ENCODE peak calls at places on chromosomes 1 and 21, in eight cellular contexts. One of them, this sample, is unnamed.

GRCh38 chr1:107551491-107551890 is 410.7 kb downstream of the NTNG1 start:
- DNase-seq in H1: no peak
- DNase-seq in endothelial cell of umbilical vein: no peak
- DNase-seq in GM12878: no peak
- DNase-seq in SK-N-SH: no peak
- DNase-seq in HCT116: no peak
- DNase-seq in HepG2: no peak
- DNase-seq in K562: no peak
- DNase-seq in this sample: no peak

GRCh38 chr1:33650708-33651107 is 178.3 kb downstream of the ZSCAN20 start:
- DNase-seq in GM12878: no peak
- DNase-seq in SK-N-SH: no peak
- DNase-seq in H1: no peak
- DNase-seq in HepG2: no peak
- DNase-seq in HCT116: no peak
- DNase-seq in K562: no peak
- DNase-seq in endothelial cell of umbilical vein: no peak
- DNase-seq in this sample: no peak

GRCh38 chr1:62227496-62227895 is 32.8 kb downstream of the L1TD1 start:
- DNase-seq in HCT116: no peak
- DNase-seq in HepG2: no peak
- DNase-seq in endothelial cell of umbilical vein: no peak
- DNase-seq in K562: no peak
- DNase-seq in SK-N-SH: no peak
- DNase-seq in H1: no peak
- DNase-seq in GM12878: no peak
- DNase-seq in this sample: no peak

GRCh38 chr1:222390181-222390580 is 157.7 kb downstream of the HHIPL2 start:
- DNase-seq in K562: no peak
- DNase-seq in HepG2: no peak
- DNase-seq in endothelial cell of umbilical vein: no peak
- DNase-seq in H1: no peak
- DNase-seq in GM12878: no peak
- DNase-seq in SK-N-SH: no peak
- DNase-seq in HCT116: no peak
- DNase-seq in this sample: no peak

GRCh38 chr1:205492201-205492667 is 12.2 kb upstream of the CDK18 start:
- DNase-seq in H1: no peak
- DNase-seq in SK-N-SH: no peak
- DNase-seq in HCT116: no peak
- DNase-seq in K562: no peak
- DNase-seq in endothelial cell of umbilical vein: no peak
- DNase-seq in HepG2: peak
- DNase-seq in GM12878: no peak
- DNase-seq in this sample: no peak

GRCh38 chr21:45517249-45518065 is 24.8 kb downstream of the SLC19A1 start:
- DNase-seq in GM12878: peak
- DNase-seq in HepG2: no peak
- DNase-seq in SK-N-SH: no peak
- DNase-seq in H1: no peak
- DNase-seq in HCT116: no peak
- DNase-seq in endothelial cell of umbilical vein: peak
- DNase-seq in K562: peak
- DNase-seq in this sample: no peak

GRCh38 chr1:218772575-218772974 is 401.1 kb upstream of the LYPLAL1 start:
- DNase-seq in endothelial cell of umbilical vein: no peak
- DNase-seq in H1: no peak
- DNase-seq in K562: no peak
- DNase-seq in SK-N-SH: no peak
- DNase-seq in HepG2: no peak
- DNase-seq in HCT116: no peak
- DNase-seq in GM12878: no peak
- DNase-seq in this sample: no peak

GRCh38 chr1:114756949-114757454 is 782 bp downstream of the CSDE1 start:
- DNase-seq in HepG2: peak
- DNase-seq in H1: no peak
- DNase-seq in SK-N-SH: peak
- DNase-seq in endothelial cell of umbilical vein: no peak
- DNase-seq in K562: no peak
- DNase-seq in HCT116: no peak
- DNase-seq in GM12878: no peak
- DNase-seq in this sample: no peak

GRCh38 chr1:174366946-174367345 is 80.8 kb upstream of the GPR52 start:
- DNase-seq in endothelial cell of umbilical vein: no peak
- DNase-seq in GM12878: no peak
- DNase-seq in HepG2: no peak
- DNase-seq in H1: no peak
- DNase-seq in SK-N-SH: no peak
- DNase-seq in HCT116: no peak
- DNase-seq in K562: no peak
- DNase-seq in this sample: no peak

GRCh38 chr1:59128239-59128736 is 168.6 kb upstream of the FGGY start:
- DNase-seq in HCT116: no peak
- DNase-seq in GM12878: no peak
- DNase-seq in SK-N-SH: no peak
- DNase-seq in HepG2: no peak
- DNase-seq in H1: no peak
- DNase-seq in K562: no peak
- DNase-seq in endothelial cell of umbilical vein: peak
- DNase-seq in this sample: no peak

GRCh38 chr1:78490861-78491310 is at the start of gene PTGFR:
- DNase-seq in endothelial cell of umbilical vein: peak
- DNase-seq in HCT116: no peak
- DNase-seq in H1: peak
- DNase-seq in GM12878: no peak
- DNase-seq in HepG2: no peak
- DNase-seq in SK-N-SH: peak
- DNase-seq in K562: no peak
- DNase-seq in this sample: no peak

GRCh38 chr1:27961646-27962221 is 2.0 kb downstream of the XKR8 start:
- DNase-seq in HCT116: no peak
- DNase-seq in endothelial cell of umbilical vein: no peak
- DNase-seq in H1: no peak
- DNase-seq in GM12878: no peak
- DNase-seq in SK-N-SH: no peak
- DNase-seq in HepG2: no peak
- DNase-seq in K562: no peak
- DNase-seq in this sample: no peak

GRCh38 chr1:34792868-34793727 is at the start of gene GJA4:
- DNase-seq in GM12878: no peak
- DNase-seq in HCT116: no peak
- DNase-seq in HepG2: no peak
- DNase-seq in H1: no peak
- DNase-seq in SK-N-SH: peak
- DNase-seq in K562: peak
- DNase-seq in endothelial cell of umbilical vein: peak
- DNase-seq in this sample: no peak

GRCh38 chr21:34274001-34274400 is 89.8 kb upstream of the KCNE2 start:
- DNase-seq in SK-N-SH: no peak
- DNase-seq in GM12878: no peak
- DNase-seq in HepG2: no peak
- DNase-seq in endothelial cell of umbilical vein: peak
- DNase-seq in HCT116: no peak
- DNase-seq in K562: no peak
- DNase-seq in H1: no peak
- DNase-seq in this sample: no peak

GRCh38 chr1:114015075-114015474 is 35.8 kb downstream of the OLFML3 start:
- DNase-seq in K562: no peak
- DNase-seq in HepG2: no peak
- DNase-seq in H1: no peak
- DNase-seq in HCT116: peak
- DNase-seq in endothelial cell of umbilical vein: no peak
- DNase-seq in SK-N-SH: no peak
- DNase-seq in GM12878: no peak
- DNase-seq in this sample: no peak

GRCh38 chr1:183842817-183843187 is 37.9 kb downstream of the RGL1 start:
- DNase-seq in HCT116: no peak
- DNase-seq in HepG2: no peak
- DNase-seq in K562: no peak
- DNase-seq in GM12878: no peak
- DNase-seq in SK-N-SH: no peak
- DNase-seq in H1: no peak
- DNase-seq in endothelial cell of umbilical vein: no peak
- DNase-seq in this sample: no peak

GRCh38 chr1:183840140-183840539 is 35.2 kb downstream of the RGL1 start:
- DNase-seq in H1: no peak
- DNase-seq in SK-N-SH: no peak
- DNase-seq in HepG2: no peak
- DNase-seq in K562: no peak
- DNase-seq in endothelial cell of umbilical vein: peak
- DNase-seq in GM12878: no peak
- DNase-seq in HCT116: peak
- DNase-seq in this sample: no peak

GRCh38 chr1:183841550-183841949 is 36.6 kb downstream of the RGL1 start:
- DNase-seq in SK-N-SH: no peak
- DNase-seq in GM12878: peak
- DNase-seq in HCT116: no peak
- DNase-seq in K562: no peak
- DNase-seq in endothelial cell of umbilical vein: no peak
- DNase-seq in HepG2: no peak
- DNase-seq in H1: no peak
- DNase-seq in this sample: no peak

GRCh38 chr1:183844806-183845205 is 39.9 kb downstream of the RGL1 start:
- DNase-seq in HCT116: no peak
- DNase-seq in HepG2: no peak
- DNase-seq in H1: no peak
- DNase-seq in SK-N-SH: no peak
- DNase-seq in GM12878: peak
- DNase-seq in endothelial cell of umbilical vein: no peak
- DNase-seq in K562: no peak
- DNase-seq in this sample: no peak

DNA sequence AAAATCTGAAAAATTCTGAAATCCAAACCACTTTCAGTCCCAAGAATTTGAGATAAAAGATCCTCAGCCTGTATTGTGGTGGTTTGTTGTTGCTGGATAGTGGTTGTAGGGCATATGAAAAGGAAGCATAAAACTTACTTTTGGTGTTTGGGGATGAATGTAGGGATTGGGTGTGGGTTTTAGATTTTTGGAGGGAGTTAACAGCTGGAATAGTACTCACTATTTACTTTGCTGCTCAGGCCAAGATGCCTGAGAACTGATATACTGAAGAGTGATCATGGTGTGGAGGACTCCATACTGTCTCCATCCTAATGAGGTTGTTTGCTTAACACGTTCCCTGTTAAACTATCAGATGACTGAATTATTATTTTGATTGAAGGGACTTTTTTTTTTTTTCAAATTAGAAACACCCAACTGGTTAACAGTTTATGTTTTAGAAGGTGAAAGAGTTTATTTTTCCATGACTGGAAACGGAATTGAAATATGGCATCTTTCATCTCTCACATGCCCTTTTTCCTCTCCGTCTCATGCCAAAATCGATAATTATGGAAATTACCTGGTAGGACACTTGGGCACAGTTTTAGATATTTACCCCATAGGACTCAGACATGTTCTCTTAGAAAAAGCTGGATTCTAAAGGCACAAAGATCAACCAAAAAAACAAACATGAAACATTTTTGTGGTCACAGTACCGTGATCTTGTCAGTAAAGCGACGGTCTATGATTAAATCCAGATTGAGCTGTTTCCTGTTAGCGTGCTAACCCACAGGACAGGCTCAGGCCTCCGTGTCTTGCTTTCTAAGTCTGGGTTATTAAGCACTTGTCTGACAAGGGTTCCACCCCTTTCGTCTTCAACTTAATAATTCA is 37.3 kb downstream of the RGL1 start:
- DNase-seq in GM12878: peak
- DNase-seq in SK-N-SH: peak
- DNase-seq in H1: no peak
- DNase-seq in HCT116: no peak
- DNase-seq in HepG2: peak
- DNase-seq in endothelial cell of umbilical vein: peak
- DNase-seq in K562: no peak
- DNase-seq in this sample: peak
- H3K27ac ChIP-seq in GM12878: peak
- H3K27ac ChIP-seq in SK-N-SH: peak
- H3K27ac ChIP-seq in H1: no peak
- H3K27ac ChIP-seq in HCT116: no peak
- H3K27ac ChIP-seq in HepG2: peak
- H3K27ac ChIP-seq in endothelial cell of umbilical vein: peak
- H3K27ac ChIP-seq in K562: no peak
- H3K27ac ChIP-seq in this sample: peak

DNA sequence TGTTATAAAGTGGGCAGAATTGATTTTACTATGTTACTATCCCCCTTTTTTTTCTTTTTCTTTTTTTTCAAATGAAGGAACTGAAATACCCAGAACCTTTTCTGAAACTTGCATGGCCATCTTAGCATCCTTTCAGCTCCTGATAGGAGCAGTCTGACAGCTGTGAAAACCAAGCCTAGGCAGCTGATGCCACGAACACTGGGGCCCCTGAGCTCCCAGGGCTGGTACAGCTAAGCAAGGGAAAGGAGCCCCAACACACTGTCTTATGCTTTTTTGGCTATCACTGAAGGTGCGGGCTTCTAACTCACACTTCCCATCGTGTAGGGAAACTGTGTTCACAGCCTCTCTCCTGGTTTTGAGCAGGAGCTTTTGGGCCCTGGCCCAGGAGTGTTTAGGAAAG is 23.0 kb upstream of the CAMK1G start:
- DNase-seq in GM12878: no peak
- DNase-seq in SK-N-SH: no peak
- DNase-seq in H1: no peak
- DNase-seq in HepG2: no peak
- DNase-seq in HCT116: no peak
- DNase-seq in endothelial cell of umbilical vein: no peak
- DNase-seq in K562: no peak
- DNase-seq in this sample: no peak
- H3K9ac ChIP-seq in GM12878: no peak
- H3K9ac ChIP-seq in SK-N-SH: no peak
- H3K9ac ChIP-seq in H1: no peak
- H3K9ac ChIP-seq in HepG2: no peak
- H3K9ac ChIP-seq in HCT116: no peak
- H3K9ac ChIP-seq in endothelial cell of umbilical vein: no peak
- H3K9ac ChIP-seq in K562: no peak
- H3K9ac ChIP-seq in this sample: no peak

GRCh38 chr1:9213956-9214355 is 20.6 kb upstream of the H6PD start:
- DNase-seq in H1: no peak
- DNase-seq in K562: no peak
- DNase-seq in SK-N-SH: no peak
- DNase-seq in GM12878: no peak
- DNase-seq in endothelial cell of umbilical vein: no peak
- DNase-seq in HepG2: no peak
- DNase-seq in HCT116: no peak
- DNase-seq in this sample: no peak
- TF ChIP-seq POLR2AphosphoS5 in H1: no peak
- TF ChIP-seq POLR2AphosphoS5 in K562: no peak
- TF ChIP-seq POLR2AphosphoS5 in SK-N-SH: no peak
- TF ChIP-seq POLR2AphosphoS5 in GM12878: no peak
- TF ChIP-seq POLR2AphosphoS5 in endothelial cell of umbilical vein: no peak
- TF ChIP-seq POLR2AphosphoS5 in HepG2: no peak
- TF ChIP-seq POLR2AphosphoS5 in HCT116: no peak
- TF ChIP-seq POLR2AphosphoS5 in this sample: no peak

DNA sequence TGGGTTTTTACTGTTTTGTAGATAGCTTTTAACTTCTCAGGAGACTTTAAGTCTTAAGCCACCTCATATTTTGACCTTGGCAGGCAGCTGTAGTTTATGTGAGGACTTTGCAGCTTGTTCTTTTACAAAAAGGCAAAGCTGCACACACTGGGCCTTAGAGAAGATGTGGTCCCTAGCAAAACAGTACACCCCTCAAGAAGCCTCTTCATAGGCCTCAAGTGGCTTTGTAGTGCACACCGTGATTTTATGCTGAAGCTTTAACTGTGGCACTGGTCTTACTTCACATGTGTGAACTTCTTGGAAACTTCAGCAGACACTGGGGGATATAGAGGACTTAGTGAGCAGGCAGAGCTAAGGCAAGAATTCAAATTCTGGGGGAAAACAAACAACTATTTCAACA is 83.6 kb downstream of the SNRPE start:
- DNase-seq in SK-N-SH: no peak
- DNase-seq in H1: no peak
- DNase-seq in K562: no peak
- DNase-seq in HepG2: no peak
- DNase-seq in GM12878: no peak
- DNase-seq in endothelial cell of umbilical vein: no peak
- DNase-seq in HCT116: no peak
- DNase-seq in this sample: no peak
- H3K27ac ChIP-seq in SK-N-SH: no peak
- H3K27ac ChIP-seq in H1: no peak
- H3K27ac ChIP-seq in K562: no peak
- H3K27ac ChIP-seq in HepG2: no peak
- H3K27ac ChIP-seq in GM12878: no peak
- H3K27ac ChIP-seq in endothelial cell of umbilical vein: no peak
- H3K27ac ChIP-seq in HCT116: no peak
- H3K27ac ChIP-seq in this sample: no peak